ENCODE peak calls at places on chromosomes 5 and 9, in five cellular contexts. A, K, I, W and U are unnamed samples.

GRCh38 chr9:120931278-120932085 is 4.9 kb upstream of the TRAF1 start:
- DNase-seq in A (peak), K (peak), I (no peak), W (no peak), U (peak)

GRCh38 chr9:1490341-1491115 is 440.4 kb downstream of the DMRT2 start:
- DNase-seq in A (no peak), K (no peak), I (no peak), W (no peak), U (no peak)

GRCh38 chr9:137326436-137327060 is 24.5 kb upstream of the NRARP start:
- DNase-seq in A (peak), K (no peak), I (no peak), W (no peak), U (peak)

GRCh38 chr5:112084149-112084548 is 327.2 kb upstream of the NREP start:
- DNase-seq in A (no peak), K (peak), I (no peak), W (no peak), U (no peak)

GRCh38 chr9:124652203-124652992 is 118.7 kb downstream of the NR6A1 start:
- DNase-seq in A (no peak), K (peak), I (no peak), W (peak), U (no peak)

GRCh38 chr5:116436674-116437350 is 137.8 kb downstream of the SEMA6A start:
- DNase-seq in A (no peak), K (no peak), I (no peak), W (no peak), U (no peak)

GRCh38 chr9:115328228-115328627 is 210.3 kb upstream of the TNC start:
- DNase-seq in A (no peak), K (peak), I (no peak), W (peak), U (no peak)

GRCh38 chr9:34139477-34140146 is 13.1 kb upstream of the DCAF12 start:
- DNase-seq in A (peak), K (peak), I (no peak), W (peak), U (no peak)

GRCh38 chr5:121630402-121630801 is 221.3 kb upstream of the FTMT start:
- DNase-seq in A (no peak), K (peak), I (no peak), W (no peak), U (no peak)

GRCh38 chr5:174903333-174903732 is 179.0 kb downstream of the MSX2 start:
- DNase-seq in A (peak), K (no peak), I (no peak), W (no peak), U (no peak)

GRCh38 chr9:16787724-16788123 is 82.7 kb downstream of the BNC2 start:
- DNase-seq in A (no peak), K (peak), I (no peak), W (no peak), U (no peak)

GRCh38 chr5:159904874-159905273 is 11.4 kb upstream of the ADRA1B start:
- DNase-seq in A (no peak), K (no peak), I (no peak), W (no peak), U (no peak)

GRCh38 chr9:97958812-97959511 is 21.0 kb upstream of the HEMGN start:
- DNase-seq in A (no peak), K (peak), I (no peak), W (no peak), U (no peak)

GRCh38 chr9:130934246-130934645 is 4.8 kb downstream of the FIBCD1 start:
- DNase-seq in A (no peak), K (no peak), I (no peak), W (no peak), U (no peak)

GRCh38 chr9:128124873-128125574 is 2.5 kb downstream of the PTGES2 start:
- DNase-seq in A (peak), K (peak), I (peak), W (no peak), U (no peak)

GRCh38 chr9:137281345-137282116 is 4.0 kb downstream of the TOR4A start:
- DNase-seq in A (no peak), K (no peak), I (no peak), W (no peak), U (no peak)

GRCh38 chr9:35659340-35659739 is 1.2 kb downstream of the CCDC107 start:
- DNase-seq in A (peak), K (peak), I (no peak), W (no peak), U (no peak)

GRCh38 chr5:25858019-25858418 is 1180.4 kb downstream of the CDH9 start:
- DNase-seq in A (peak), K (no peak), I (no peak), W (no peak), U (no peak)

GRCh38 chr5:172380992-172381643 is 73.2 kb downstream of the SH3PXD2B start:
- DNase-seq in A (no peak), K (peak), I (peak), W (peak), U (no peak)

GRCh38 chr9:135491764-135492163 is 8.7 kb upstream of the MRPS2 start:
- DNase-seq in A (no peak), K (no peak), I (no peak), W (no peak), U (no peak)

GRCh38 chr9:82127993-82128710 is 139.6 kb downstream of the SPATA31D1 start:
- DNase-seq in A (peak), K (no peak), I (no peak), W (no peak), U (peak)

GRCh38 chr9:99193466-99193821 is 28.3 kb downstream of the ALG2 start:
- DNase-seq in A (no peak), K (no peak), I (no peak), W (no peak), U (no peak)

GRCh38 chr5:58451732-58452565 is 7.9 kb downstream of the PLK2 start:
- DNase-seq in A (no peak), K (peak), I (no peak), W (no peak), U (no peak)

DNA sequence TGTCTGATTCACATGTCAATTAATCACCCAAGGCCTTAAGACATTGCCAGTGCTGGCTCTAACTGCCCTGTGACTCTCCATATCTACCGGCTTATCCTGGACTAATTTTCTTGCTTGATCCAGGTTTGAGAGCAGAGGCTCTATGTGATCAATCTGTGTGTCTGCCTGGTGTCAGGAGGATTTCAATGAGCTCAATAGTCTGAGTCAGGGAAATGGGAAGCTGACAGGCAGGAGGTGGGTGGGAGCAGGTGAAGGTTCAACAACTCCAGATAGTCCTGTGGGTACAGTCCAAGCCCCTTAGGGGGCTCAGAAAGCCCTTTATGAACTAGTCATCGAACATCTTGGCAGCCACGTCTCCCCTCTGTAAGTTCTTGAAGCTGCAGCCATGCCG is 72.2 kb downstream of the SHB start:
- DNase-seq in A (no peak), K (no peak), I (no peak), W (no peak), U (no peak)
- H3K4me3 ChIP-seq in A (no peak), K (no peak), I (no peak), W (no peak), U (no peak)

GRCh38 chr9:107240260-107240659 is 42.8 kb upstream of the RAD23B start:
- DNase-seq in A (no peak), K (no peak), I (no peak), W (no peak), U (no peak)

GRCh38 chr9:107242073-107243063 is 40.7 kb upstream of the RAD23B start:
- DNase-seq in A (no peak), K (peak), I (no peak), W (no peak), U (no peak)

GRCh38 chr9:107246259-107247254 is 36.5 kb upstream of the RAD23B start:
- DNase-seq in A (peak), K (no peak), I (no peak), W (no peak), U (no peak)

GRCh38 chr9:107239474-107239873 is 43.6 kb upstream of the RAD23B start:
- DNase-seq in A (peak), K (peak), I (no peak), W (no peak), U (no peak)

GRCh38 chr9:107243757-107244156 is 39.3 kb upstream of the RAD23B start:
- DNase-seq in A (no peak), K (peak), I (no peak), W (no peak), U (no peak)
- TF ChIP-seq CTCF in A (no peak), K (no peak), I (no peak), W (no peak), U (no peak)

GRCh38 chr5:145554399-145554798 is 280.7 kb downstream of the PRELID2 start:
- DNase-seq in A (no peak), K (peak), I (no peak), W (no peak), U (no peak)
- H3K4me3 ChIP-seq in A (no peak), K (no peak), I (no peak), W (no peak), U (no peak)

DNA sequence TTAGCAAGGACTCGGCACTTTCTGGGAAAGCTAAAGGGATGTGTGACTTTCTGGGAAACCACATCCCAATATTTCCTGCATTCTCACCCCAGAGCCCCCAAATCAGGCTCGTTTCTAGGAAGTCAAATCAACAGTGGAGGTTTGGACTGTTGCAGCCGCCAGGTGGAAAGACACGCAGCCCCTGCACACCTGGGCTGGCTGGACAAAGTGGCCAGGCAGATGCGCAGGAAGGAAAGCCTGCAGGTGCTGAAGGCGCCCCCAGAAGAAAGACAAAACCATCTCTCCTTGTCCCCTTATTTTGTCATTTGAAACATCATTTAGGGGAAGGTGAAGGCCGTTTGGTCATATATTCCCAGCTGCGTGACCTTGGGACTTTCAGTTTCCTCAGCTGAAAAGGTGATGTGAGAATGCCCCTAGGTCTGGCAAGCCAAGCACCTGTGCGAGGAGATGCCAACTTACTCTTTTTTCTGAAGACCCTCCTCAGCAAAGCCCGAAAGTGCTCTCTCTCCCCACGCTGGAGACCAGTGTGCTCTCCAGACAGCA is 97.9 kb upstream of the CPEB4 start:
- DNase-seq in A (no peak), K (no peak), I (no peak), W (no peak), U (no peak)
- TF ChIP-seq CTCF in A (no peak), K (no peak), I (no peak), W (no peak), U (no peak)

GRCh38 chr5:56012281-56012963 is 17.7 kb upstream of the IL6ST start:
- DNase-seq in A (peak), K (peak), I (no peak), W (peak), U (no peak)
- H3K4me3 ChIP-seq in A (no peak), K (no peak), I (no peak), W (no peak), U (no peak)

DNA sequence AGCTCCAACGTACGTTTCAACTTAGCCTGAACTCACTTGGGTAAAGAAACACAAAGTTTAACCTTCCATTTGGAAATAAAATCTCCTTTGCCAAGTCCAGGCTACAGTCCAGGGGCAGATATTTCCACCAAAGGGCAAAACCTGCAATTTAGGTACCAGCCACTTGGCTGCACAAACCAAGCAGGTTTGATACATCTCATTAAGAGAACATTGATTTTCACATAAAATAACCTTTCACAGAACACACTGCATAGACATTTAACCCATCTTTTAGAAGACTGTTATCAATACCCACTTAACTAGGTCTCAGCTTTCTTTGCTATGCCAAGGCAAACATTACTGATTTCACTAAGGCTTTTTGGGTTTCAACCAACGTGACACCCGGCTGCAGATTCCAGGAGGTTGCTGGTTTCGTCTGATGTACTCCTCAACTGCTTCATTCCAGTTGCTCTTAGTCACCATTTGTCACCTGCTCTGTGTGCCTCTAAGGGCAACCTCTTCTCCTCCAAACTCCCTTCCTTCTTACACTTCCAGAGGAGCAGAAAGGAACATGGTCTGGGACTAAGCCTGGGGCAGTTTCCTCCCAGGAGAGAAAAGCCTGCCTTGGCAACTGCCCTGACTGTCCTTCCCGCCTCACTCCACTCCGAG is 67.1 kb downstream of the EPB41L4B start:
- DNase-seq in A (no peak), K (peak), I (no peak), W (no peak), U (no peak)
- TF ChIP-seq CTCF in A (no peak), K (no peak), I (no peak), W (peak), U (no peak)

GRCh38 chr5:72818866-72819534 is 2.5 kb downstream of the TNPO1 start:
- DNase-seq in A (peak), K (peak), I (peak), W (no peak), U (peak)
- H3K4me3 ChIP-seq in A (no peak), K (peak), I (no peak), W (peak), U (no peak)